ENCODE peak calls at places on chromosomes 13 and 19, in six cellular contexts. One of them, this sample, is unnamed.

GRCh38 chr13:112767506-112768471 is 78.0 kb downstream of the ATP11A start:
- DNase-seq in WERI-Rb-1: no peak
- DNase-seq in CD8-positive, alpha-beta T cell: no peak
- DNase-seq in GM12864: peak
- DNase-seq in cardiac muscle cell: no peak
- DNase-seq in fibroblast of mammary gland: no peak
- DNase-seq in this sample: no peak

GRCh38 chr13:44306401-44307192 is 67.0 kb upstream of the SERP2 start:
- DNase-seq in GM12864: no peak
- DNase-seq in WERI-Rb-1: peak
- DNase-seq in cardiac muscle cell: peak
- DNase-seq in CD8-positive, alpha-beta T cell: no peak
- DNase-seq in fibroblast of mammary gland: peak
- DNase-seq in this sample: no peak

GRCh38 chr19:58520257-58520599 is 618 bp upstream of the ZBTB45 start:
- DNase-seq in GM12864: no peak
- DNase-seq in CD8-positive, alpha-beta T cell: no peak
- DNase-seq in fibroblast of mammary gland: no peak
- DNase-seq in WERI-Rb-1: no peak
- DNase-seq in cardiac muscle cell: no peak
- DNase-seq in this sample: no peak

GRCh38 chr19:30665449-30665848 is 293.3 kb downstream of the ZNF536 start:
- DNase-seq in WERI-Rb-1: no peak
- DNase-seq in cardiac muscle cell: no peak
- DNase-seq in fibroblast of mammary gland: no peak
- DNase-seq in GM12864: no peak
- DNase-seq in CD8-positive, alpha-beta T cell: no peak
- DNase-seq in this sample: no peak

GRCh38 chr13:106104281-106104901 is 431.1 kb downstream of the EFNB2 start:
- DNase-seq in GM12864: no peak
- DNase-seq in WERI-Rb-1: no peak
- DNase-seq in fibroblast of mammary gland: peak
- DNase-seq in CD8-positive, alpha-beta T cell: no peak
- DNase-seq in cardiac muscle cell: peak
- DNase-seq in this sample: peak

GRCh38 chr13:113120300-113121182 is 2.1 kb upstream of the F10 start:
- DNase-seq in WERI-Rb-1: peak
- DNase-seq in cardiac muscle cell: no peak
- DNase-seq in CD8-positive, alpha-beta T cell: no peak
- DNase-seq in fibroblast of mammary gland: no peak
- DNase-seq in GM12864: no peak
- DNase-seq in this sample: no peak

GRCh38 chr13:45918597-45918996 is 67.0 kb upstream of the SIAH3 start:
- DNase-seq in fibroblast of mammary gland: no peak
- DNase-seq in WERI-Rb-1: no peak
- DNase-seq in CD8-positive, alpha-beta T cell: no peak
- DNase-seq in cardiac muscle cell: no peak
- DNase-seq in GM12864: no peak
- DNase-seq in this sample: no peak

GRCh38 chr19:55591555-55591954 is 7.8 kb downstream of the FIZ1 start:
- DNase-seq in GM12864: no peak
- DNase-seq in fibroblast of mammary gland: no peak
- DNase-seq in cardiac muscle cell: no peak
- DNase-seq in CD8-positive, alpha-beta T cell: no peak
- DNase-seq in WERI-Rb-1: no peak
- DNase-seq in this sample: no peak

GRCh38 chr19:290539-291521 is at the start of gene PLPP2:
- DNase-seq in WERI-Rb-1: no peak
- DNase-seq in cardiac muscle cell: peak
- DNase-seq in GM12864: no peak
- DNase-seq in CD8-positive, alpha-beta T cell: peak
- DNase-seq in fibroblast of mammary gland: no peak
- DNase-seq in this sample: no peak

GRCh38 chr19:3879656-3880055 is 829 bp upstream of the ATCAY start:
- DNase-seq in cardiac muscle cell: no peak
- DNase-seq in CD8-positive, alpha-beta T cell: no peak
- DNase-seq in fibroblast of mammary gland: no peak
- DNase-seq in WERI-Rb-1: no peak
- DNase-seq in GM12864: no peak
- DNase-seq in this sample: no peak

GRCh38 chr13:113468461-113469147 is 15.3 kb upstream of the ADPRHL1 start:
- DNase-seq in WERI-Rb-1: peak
- DNase-seq in cardiac muscle cell: no peak
- DNase-seq in GM12864: no peak
- DNase-seq in fibroblast of mammary gland: no peak
- DNase-seq in CD8-positive, alpha-beta T cell: no peak
- DNase-seq in this sample: no peak

GRCh38 chr19:40596608-40597328 is 4.4 kb upstream of the LTBP4 start:
- DNase-seq in WERI-Rb-1: peak
- DNase-seq in cardiac muscle cell: peak
- DNase-seq in CD8-positive, alpha-beta T cell: no peak
- DNase-seq in GM12864: no peak
- DNase-seq in fibroblast of mammary gland: peak
- DNase-seq in this sample: no peak

GRCh38 chr19:39631626-39632025 is 24.1 kb upstream of the LGALS16 start:
- DNase-seq in cardiac muscle cell: no peak
- DNase-seq in fibroblast of mammary gland: no peak
- DNase-seq in CD8-positive, alpha-beta T cell: no peak
- DNase-seq in GM12864: no peak
- DNase-seq in WERI-Rb-1: no peak
- DNase-seq in this sample: no peak

GRCh38 chr13:98307744-98308524 is 130.9 kb upstream of the RNF113B start:
- DNase-seq in WERI-Rb-1: peak
- DNase-seq in cardiac muscle cell: peak
- DNase-seq in fibroblast of mammary gland: peak
- DNase-seq in GM12864: no peak
- DNase-seq in CD8-positive, alpha-beta T cell: no peak
- DNase-seq in this sample: no peak

GRCh38 chr13:57992416-57992815 is 360.9 kb downstream of the PCDH17 start:
- DNase-seq in fibroblast of mammary gland: no peak
- DNase-seq in GM12864: no peak
- DNase-seq in CD8-positive, alpha-beta T cell: no peak
- DNase-seq in cardiac muscle cell: no peak
- DNase-seq in WERI-Rb-1: no peak
- DNase-seq in this sample: no peak

GRCh38 chr19:53147645-53148044 is 11.2 kb downstream of the ZNF347 start:
- DNase-seq in cardiac muscle cell: no peak
- DNase-seq in fibroblast of mammary gland: no peak
- DNase-seq in GM12864: no peak
- DNase-seq in WERI-Rb-1: no peak
- DNase-seq in CD8-positive, alpha-beta T cell: no peak
- DNase-seq in this sample: no peak

GRCh38 chr19:13036366-13036976 is 41.2 kb downstream of the NFIX start:
- DNase-seq in cardiac muscle cell: peak
- DNase-seq in fibroblast of mammary gland: peak
- DNase-seq in WERI-Rb-1: peak
- DNase-seq in GM12864: no peak
- DNase-seq in CD8-positive, alpha-beta T cell: no peak
- DNase-seq in this sample: no peak

GRCh38 chr13:104571161-104571889 is 1505.1 kb upstream of the SLC10A2 start:
- DNase-seq in cardiac muscle cell: peak
- DNase-seq in fibroblast of mammary gland: peak
- DNase-seq in GM12864: no peak
- DNase-seq in WERI-Rb-1: peak
- DNase-seq in CD8-positive, alpha-beta T cell: no peak
- DNase-seq in this sample: peak

GRCh38 chr13:20823071-20823470 is 49.3 kb upstream of the EEF1AKMT1 start:
- DNase-seq in CD8-positive, alpha-beta T cell: no peak
- DNase-seq in cardiac muscle cell: no peak
- DNase-seq in fibroblast of mammary gland: no peak
- DNase-seq in WERI-Rb-1: no peak
- DNase-seq in GM12864: no peak
- DNase-seq in this sample: no peak

GRCh38 chr13:64130600-64130999 is 2715.0 kb upstream of the PCDH20 start:
- DNase-seq in WERI-Rb-1: no peak
- DNase-seq in CD8-positive, alpha-beta T cell: no peak
- DNase-seq in cardiac muscle cell: peak
- DNase-seq in fibroblast of mammary gland: peak
- DNase-seq in GM12864: no peak
- DNase-seq in this sample: no peak

GRCh38 chr19:13057147-13057572 is 45.5 kb downstream of the LYL1 start:
- DNase-seq in GM12864: no peak
- DNase-seq in fibroblast of mammary gland: no peak
- DNase-seq in CD8-positive, alpha-beta T cell: no peak
- DNase-seq in WERI-Rb-1: no peak
- DNase-seq in cardiac muscle cell: no peak
- DNase-seq in this sample: no peak

DNA sequence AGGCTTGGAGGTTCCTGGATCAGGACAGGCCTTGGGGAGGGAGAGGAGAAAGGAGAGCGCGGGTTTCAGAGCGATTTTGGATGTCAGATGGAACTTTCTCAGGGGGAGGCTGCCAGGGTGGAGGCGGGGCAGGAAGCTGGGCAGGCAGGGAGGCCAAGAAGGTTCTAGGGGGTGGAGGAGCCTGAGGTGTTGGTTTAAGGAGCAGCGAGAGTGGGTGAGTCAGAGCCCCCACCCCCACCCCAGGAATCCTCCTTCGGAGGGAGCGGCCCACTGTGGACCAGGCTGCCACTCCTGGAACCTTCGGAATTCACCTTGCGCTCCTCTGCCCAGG is 15.9 kb upstream of the NOP53 start:
- DNase-seq in CD8-positive, alpha-beta T cell: no peak
- DNase-seq in fibroblast of mammary gland: peak
- DNase-seq in WERI-Rb-1: no peak
- DNase-seq in GM12864: no peak
- DNase-seq in cardiac muscle cell: peak
- DNase-seq in this sample: no peak
- H3K4me3 ChIP-seq in CD8-positive, alpha-beta T cell: no peak
- H3K4me3 ChIP-seq in fibroblast of mammary gland: no peak
- H3K4me3 ChIP-seq in WERI-Rb-1: no peak
- H3K4me3 ChIP-seq in GM12864: no peak
- H3K4me3 ChIP-seq in cardiac muscle cell: no peak
- H3K4me3 ChIP-seq in this sample: no peak

DNA sequence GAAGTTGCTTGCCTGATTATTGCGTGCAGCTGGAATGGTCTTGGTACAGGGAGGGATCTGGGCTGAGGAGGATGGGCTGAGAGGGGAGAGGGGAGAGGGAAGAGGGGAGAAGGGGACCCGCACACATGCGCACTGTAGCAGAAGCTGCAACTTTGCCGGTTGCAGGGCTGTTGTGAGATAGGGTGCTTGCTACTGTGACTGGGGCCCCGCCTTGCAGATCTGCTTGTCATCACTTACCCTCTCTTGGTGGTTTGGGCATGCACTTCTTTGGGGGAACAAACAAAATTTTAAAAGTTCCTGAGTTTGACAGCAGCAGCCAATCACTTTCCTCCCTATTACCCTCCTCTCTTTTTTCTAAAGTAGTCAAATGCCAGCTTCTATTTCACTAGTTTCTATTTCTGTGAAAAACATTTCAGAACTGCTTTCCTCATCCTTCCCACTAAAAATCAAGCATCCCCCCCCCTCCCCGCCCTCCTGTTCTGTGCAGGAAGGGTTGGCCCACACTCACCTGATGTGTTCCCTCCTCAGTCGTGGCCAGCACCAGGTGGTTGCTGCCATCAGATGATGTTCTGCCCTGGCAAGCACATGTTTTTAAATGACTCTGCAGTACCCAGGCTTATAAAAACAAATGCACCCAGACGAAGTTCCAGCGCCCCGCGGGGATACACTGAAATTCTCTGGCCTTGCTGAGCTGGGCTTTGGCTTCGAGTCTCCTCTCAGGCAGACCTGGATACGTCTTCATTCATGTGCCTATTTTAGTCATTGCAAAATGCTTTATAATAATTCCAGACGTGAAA is 316.5 kb downstream of the DLEU7 start:
- DNase-seq in GM12864: no peak
- DNase-seq in cardiac muscle cell: no peak
- DNase-seq in CD8-positive, alpha-beta T cell: no peak
- DNase-seq in WERI-Rb-1: no peak
- DNase-seq in fibroblast of mammary gland: no peak
- DNase-seq in this sample: no peak
- H3K4me3 ChIP-seq in GM12864: no peak
- H3K4me3 ChIP-seq in cardiac muscle cell: no peak
- H3K4me3 ChIP-seq in CD8-positive, alpha-beta T cell: no peak
- H3K4me3 ChIP-seq in WERI-Rb-1: no peak
- H3K4me3 ChIP-seq in fibroblast of mammary gland: no peak
- H3K4me3 ChIP-seq in this sample: no peak

GRCh38 chr13:42380420-42381164 is 108.6 kb downstream of the AKAP11 start:
- DNase-seq in cardiac muscle cell: no peak
- DNase-seq in CD8-positive, alpha-beta T cell: no peak
- DNase-seq in GM12864: peak
- DNase-seq in WERI-Rb-1: no peak
- DNase-seq in fibroblast of mammary gland: no peak
- DNase-seq in this sample: no peak

GRCh38 chr13:42379241-42379640 is 107.3 kb downstream of the AKAP11 start:
- DNase-seq in cardiac muscle cell: no peak
- DNase-seq in WERI-Rb-1: no peak
- DNase-seq in CD8-positive, alpha-beta T cell: no peak
- DNase-seq in GM12864: no peak
- DNase-seq in fibroblast of mammary gland: no peak
- DNase-seq in this sample: no peak

GRCh38 chr13:42378383-42378780 is 106.4 kb downstream of the AKAP11 start:
- DNase-seq in WERI-Rb-1: no peak
- DNase-seq in fibroblast of mammary gland: no peak
- DNase-seq in GM12864: peak
- DNase-seq in CD8-positive, alpha-beta T cell: no peak
- DNase-seq in cardiac muscle cell: no peak
- DNase-seq in this sample: no peak

GRCh38 chr13:42375663-42376062 is 103.7 kb downstream of the AKAP11 start:
- DNase-seq in cardiac muscle cell: no peak
- DNase-seq in CD8-positive, alpha-beta T cell: no peak
- DNase-seq in GM12864: no peak
- DNase-seq in WERI-Rb-1: no peak
- DNase-seq in fibroblast of mammary gland: no peak
- DNase-seq in this sample: no peak

DNA sequence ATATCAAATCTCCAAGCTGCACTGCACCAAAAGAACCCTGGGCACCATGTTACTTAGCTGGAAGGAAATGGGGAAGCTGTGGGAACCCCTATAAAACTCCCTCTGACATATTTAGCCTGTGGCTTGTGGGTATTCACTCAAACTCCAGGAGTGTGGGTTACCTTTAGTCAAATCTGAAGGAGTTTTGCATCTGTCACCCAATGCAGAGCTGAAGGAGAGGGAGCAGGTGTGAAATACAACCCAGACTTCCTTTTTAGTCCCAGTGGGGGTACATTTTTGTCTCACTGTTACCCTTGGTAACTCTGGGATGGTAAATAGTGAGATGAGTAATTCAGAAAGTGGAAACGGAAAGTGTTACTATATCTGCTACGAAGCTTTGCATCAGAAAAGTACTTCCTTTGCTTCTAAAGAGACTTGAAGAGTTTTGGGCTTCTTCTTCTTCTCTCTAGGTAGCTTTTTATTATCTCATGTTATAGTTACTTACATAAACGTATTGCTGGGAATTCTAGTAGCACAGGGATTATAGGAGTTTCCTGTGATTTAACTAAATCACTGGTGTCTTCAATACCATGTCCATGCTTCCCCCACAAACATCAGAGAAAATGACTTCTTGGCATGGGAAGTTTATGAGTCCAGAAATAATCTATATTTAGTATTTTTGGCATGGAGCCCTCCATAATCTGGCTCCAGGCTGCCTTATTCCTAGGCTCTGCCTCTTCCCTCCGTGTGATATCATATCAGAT is 105.9 kb downstream of the AKAP11 start:
- DNase-seq in fibroblast of mammary gland: no peak
- DNase-seq in CD8-positive, alpha-beta T cell: no peak
- DNase-seq in GM12864: peak
- DNase-seq in WERI-Rb-1: no peak
- DNase-seq in cardiac muscle cell: peak
- DNase-seq in this sample: no peak
- H3K4me3 ChIP-seq in fibroblast of mammary gland: no peak
- H3K4me3 ChIP-seq in CD8-positive, alpha-beta T cell: no peak
- H3K4me3 ChIP-seq in GM12864: no peak
- H3K4me3 ChIP-seq in WERI-Rb-1: no peak
- H3K4me3 ChIP-seq in cardiac muscle cell: no peak
- H3K4me3 ChIP-seq in this sample: no peak

GRCh38 chr19:51572415-51572814 is 1.3 kb downstream of the ZNF175 start:
- DNase-seq in cardiac muscle cell: peak
- DNase-seq in GM12864: no peak
- DNase-seq in fibroblast of mammary gland: peak
- DNase-seq in WERI-Rb-1: no peak
- DNase-seq in CD8-positive, alpha-beta T cell: no peak
- DNase-seq in this sample: no peak
- H3K4me3 ChIP-seq in cardiac muscle cell: no peak
- H3K4me3 ChIP-seq in GM12864: peak
- H3K4me3 ChIP-seq in fibroblast of mammary gland: peak
- H3K4me3 ChIP-seq in WERI-Rb-1: no peak
- H3K4me3 ChIP-seq in CD8-positive, alpha-beta T cell: no peak
- H3K4me3 ChIP-seq in this sample: peak

This sample was measured in AG04449.